ENCODE peak calls at places on chromosomes 16 and 17, in six cellular contexts. B is heart right ventricle, W is sigmoid colon, U is HCT116, I is ascending aorta, T is cardiac muscle cell. D is an unnamed sample.

GRCh38 chr17:78573955-78574354 is 3.2 kb downstream of the DNAH17 start:
- DNase-seq in B (no peak), W (no peak), U (peak; percentile 29), I (no peak), T (no peak), D (no peak)

GRCh38 chr16:25014500-25015147 is 545 bp downstream of the ARHGAP17 start:
- DNase-seq in B (peak; percentile 51), W (peak; percentile 77), U (no peak), I (peak; percentile 71), T (peak; percentile 74), D (no peak)

GRCh38 chr16:1961651-1962067 is 2.3 kb downstream of the NDUFB10 start:
- DNase-seq in B (no peak), W (no peak), U (no peak), I (no peak), T (no peak), D (no peak)

GRCh38 chr17:34125010-34125409 is 130.1 kb upstream of the CCL2 start:
- DNase-seq in B (no peak), W (no peak), U (no peak), I (no peak), T (no peak), D (no peak)

GRCh38 chr17:82457790-82458129 is 781 bp upstream of the NARF start:
- DNase-seq in B (no peak), W (no peak), U (no peak), I (no peak), T (no peak), D (no peak)

GRCh38 chr17:70344356-70345060 is 175.2 kb downstream of the KCNJ2 start:
- DNase-seq in B (no peak), W (no peak), U (no peak), I (no peak), T (no peak), D (no peak)

GRCh38 chr17:64449545-64449944 is 630 bp downstream of the MILR1 start:
- DNase-seq in B (no peak), W (no peak), U (no peak), I (no peak), T (no peak), D (no peak)

GRCh38 chr16:53291757-53292392 is 142.4 kb upstream of the RBL2 start:
- DNase-seq in B (no peak), W (no peak), U (no peak), I (no peak), T (no peak), D (no peak)

GRCh38 chr16:55036371-55036821 is 105.7 kb downstream of the IRX5 start:
- DNase-seq in B (no peak), W (no peak), U (no peak), I (peak; percentile 27), T (no peak), D (no peak)

GRCh38 chr17:1635675-1636465 is 7.2 kb upstream of the SLC43A2 start:
- DNase-seq in B (no peak), W (no peak), U (no peak), I (no peak), T (no peak), D (no peak)

GRCh38 chr17:65058615-65059014 is 2.1 kb upstream of the GNA13 start:
- DNase-seq in B (no peak), W (no peak), U (no peak), I (no peak), T (no peak), D (no peak)

GRCh38 chr17:65987988-65988387 is 203.9 kb downstream of the CEP112 start:
- DNase-seq in B (no peak), W (no peak), U (peak; percentile 66), I (no peak), T (peak; percentile 11), D (no peak)

GRCh38 chr17:50845260-50846147 is 10.1 kb downstream of the WFIKKN2 start:
- DNase-seq in B (no peak), W (peak; percentile 38), U (no peak), I (no peak), T (peak; percentile 34), D (peak; percentile 81)

GRCh38 chr16:81489547-81490267 is 45.1 kb downstream of the CMIP start:
- DNase-seq in B (no peak), W (no peak), U (no peak), I (no peak), T (no peak), D (no peak)

GRCh38 chr17:76013377-76013932 is 12.8 kb downstream of the CDK3 start:
- DNase-seq in B (no peak), W (no peak), U (no peak), I (no peak), T (no peak), D (no peak)

GRCh38 chr16:90005956-90006663 is 13.1 kb downstream of the DBNDD1 start:
- DNase-seq in B (no peak), W (no peak), U (no peak), I (no peak), T (no peak), D (no peak)

GRCh38 chr17:78377858-78378224 is 608 bp upstream of the PGS1 start:
- DNase-seq in B (peak; percentile 9), W (no peak), U (no peak), I (no peak), T (no peak), D (no peak)

GRCh38 chr16:82197540-82198240 is 27.7 kb upstream of the MPHOSPH6 start:
- DNase-seq in B (no peak), W (no peak), U (no peak), I (no peak), T (no peak), D (no peak)

GRCh38 chr17:28169621-28170349 is 127.3 kb downstream of the NLK start:
- DNase-seq in B (no peak), W (no peak), U (no peak), I (no peak), T (no peak), D (no peak)

GRCh38 chr17:3959295-3959899 is 4.8 kb downstream of the ATP2A3 start:
- DNase-seq in B (no peak), W (no peak), U (no peak), I (no peak), T (no peak), D (peak; percentile 40)

GRCh38 chr17:17391575-17392370 is 85.0 kb upstream of the MED9 start:
- DNase-seq in B (no peak), W (no peak), U (no peak), I (no peak), T (no peak), D (no peak)

GRCh38 chr17:8884336-8884990 is 17.0 kb upstream of the PIK3R6 start:
- DNase-seq in B (no peak), W (no peak), U (no peak), I (no peak), T (no peak), D (no peak)

GRCh38 chr17:8877984-8878383 is 10.5 kb upstream of the PIK3R6 start:
- DNase-seq in B (no peak), W (no peak), U (no peak), I (no peak), T (no peak), D (no peak)

GRCh38 chr17:8883353-8883752 is 15.9 kb upstream of the PIK3R6 start:
- DNase-seq in B (no peak), W (no peak), U (no peak), I (no peak), T (no peak), D (no peak)

GRCh38 chr17:8880466-8880865 is 13.0 kb upstream of the PIK3R6 start:
- DNase-seq in B (no peak), W (no peak), U (no peak), I (no peak), T (no peak), D (no peak)

DNA sequence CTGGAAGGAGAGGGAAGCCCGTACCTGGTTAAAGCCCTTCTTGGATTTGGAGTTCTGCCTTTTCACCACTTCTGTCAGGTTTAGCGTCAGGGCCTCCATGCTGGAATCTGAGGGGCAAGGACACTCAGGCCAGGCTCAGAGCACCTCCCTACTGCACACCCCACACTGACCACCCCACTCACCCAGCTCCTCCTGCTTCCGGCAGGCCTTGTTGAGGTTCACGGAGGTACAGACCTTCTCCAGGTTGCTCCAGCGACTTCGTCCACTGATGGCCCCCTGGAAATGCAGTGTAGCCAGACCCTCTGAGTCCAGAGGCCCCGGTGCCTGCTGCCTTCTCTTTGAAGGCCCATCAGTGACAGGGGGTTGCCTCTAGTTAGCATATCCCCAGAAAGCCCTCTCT is 14.1 kb upstream of the PIK3R6 start:
- DNase-seq in B (no peak), W (no peak), U (no peak), I (no peak), T (no peak), D (no peak)
- H3K27me3 ChIP-seq in B (no peaks in the 10 kb centered on the region), W (peaks cover 2% of the 10 kb centered on the region), U (peaks cover 8% of the 10 kb centered on the region), I (no peaks in the 10 kb centered on the region), T (no peaks in the 10 kb centered on the region), D (no peaks in the 10 kb centered on the region)

GRCh38 chr17:49784636-49785035 is 3.8 kb upstream of the KAT7 start:
- DNase-seq in B (no peak), W (no peak), U (no peak), I (no peak), T (no peak), D (no peak)

GRCh38 chr17:49789278-49789578 is 747 bp downstream of the KAT7 start:
- DNase-seq in B (no peak), W (no peak), U (no peak), I (no peak), T (no peak), D (no peak)

GRCh38 chr17:49787932-49788442 is 494 bp upstream of the KAT7 start:
- DNase-seq in B (no peak), W (no peak), U (no peak), I (no peak), T (no peak), D (no peak)

GRCh38 chr17:49793309-49793708 is 4.8 kb downstream of the KAT7 start:
- DNase-seq in B (no peak), W (no peak), U (no peak), I (no peak), T (no peak), D (no peak)

DNA sequence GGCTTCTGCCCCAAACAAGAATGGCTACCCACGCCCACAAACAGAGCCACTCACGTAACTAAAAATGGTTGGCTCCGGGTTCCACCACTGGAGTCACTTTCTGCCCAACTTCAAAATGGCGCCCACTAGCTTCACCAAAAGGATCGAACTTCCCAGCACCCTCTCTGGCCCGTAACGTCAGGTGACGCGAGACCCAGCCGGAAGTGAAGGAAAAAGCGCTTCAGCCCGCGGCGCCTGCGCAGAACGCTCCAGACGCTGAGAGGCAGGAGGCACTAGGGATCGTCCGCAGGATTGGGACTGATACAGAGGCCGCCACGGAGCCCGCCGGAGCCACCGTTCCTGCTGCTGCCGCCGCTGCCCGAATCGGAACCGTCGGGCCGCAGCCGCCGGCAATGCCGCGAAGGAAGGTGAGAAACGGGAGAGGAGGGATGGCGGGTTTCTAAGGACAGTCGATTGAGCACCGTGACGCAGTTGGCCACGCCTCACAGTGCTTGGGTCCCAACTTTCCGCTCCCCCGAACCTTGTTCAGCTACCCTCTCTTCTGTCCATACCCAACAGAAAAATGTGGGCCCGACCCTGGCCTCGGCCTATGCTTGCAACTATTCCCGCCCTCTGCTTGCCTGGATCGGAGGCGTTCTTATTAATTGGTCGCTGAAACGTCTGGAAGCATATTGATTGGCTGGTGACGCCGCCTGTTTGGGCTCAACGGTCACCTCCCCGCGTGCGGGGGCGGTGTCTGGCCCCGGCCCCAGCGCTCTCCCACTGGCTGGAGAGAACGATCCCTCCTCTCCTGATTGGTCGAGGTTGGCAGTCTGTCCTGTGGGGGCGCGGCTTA is at the start of gene KAT7:
- DNase-seq in B (peak; percentile 99), W (peak; percentile 100), U (peak; percentile 100), I (peak; percentile 99), T (peak; percentile 99), D (peak; percentile 100)
- H3K4me1 ChIP-seq in B (peaks cover 61% of the 10 kb centered on the region), W (peaks cover 63% of the 10 kb centered on the region), U (peaks cover 13% of the 10 kb centered on the region), I (peaks cover 10% of the 10 kb centered on the region), T (peaks cover 11% of the 10 kb centered on the region), D (peaks cover 13% of the 10 kb centered on the region)

GRCh38 chr16:75326333-75326732 is 74.9 kb upstream of the BCAR1 start:
- DNase-seq in B (no peak), W (no peak), U (no peak), I (no peak), T (no peak), D (no peak)
- H3K27me3 ChIP-seq in B (no peaks in the 10 kb centered on the region), W (no peaks in the 10 kb centered on the region), U (no peaks in the 10 kb centered on the region), I (no peaks in the 10 kb centered on the region), T (no peaks in the 10 kb centered on the region), D (no peaks in the 10 kb centered on the region)

GRCh38 chr16:73047536-73048291 is at the start of gene ZFHX3:
- DNase-seq in B (peak; percentile 76), W (peak; percentile 90), U (no peak), I (peak; percentile 91), T (peak; percentile 78), D (peak; percentile 89)
- H3K4me1 ChIP-seq in B (peaks cover 83% of the 10 kb centered on the region), W (peaks cover 92% of the 10 kb centered on the region), U (peaks cover 24% of the 10 kb centered on the region), I (peaks cover 11% of the 10 kb centered on the region), T (peaks cover 65% of the 10 kb centered on the region), D (peaks cover 66% of the 10 kb centered on the region)